ENCODE peak calls at places on chromosomes 3 and 15, in four cellular contexts. One of them, this sample, is unnamed.
A peak's percentile ranks its signal among the peaks of the same experiment; 100 is the strongest.

GRCh38 chr3:137709011-137709601 is 55.0 kb upstream of the SOX14 start:
- DNase-seq in DND-41: no peak
- DNase-seq in GM06990: no peak
- DNase-seq in right cardiac atrium: no peak
- DNase-seq in this sample: no peak

GRCh38 chr15:63663906-63664305 is 66.7 kb downstream of the FBXL22 start:
- DNase-seq in DND-41: no peak
- DNase-seq in GM06990: no peak
- DNase-seq in right cardiac atrium: no peak
- DNase-seq in this sample: no peak

GRCh38 chr3:38563070-38563901 is 67.1 kb downstream of the EXOG start:
- DNase-seq in DND-41: no peak
- DNase-seq in right cardiac atrium: no peak
- DNase-seq in GM06990: no peak
- DNase-seq in this sample: peak; percentile 28

GRCh38 chr3:120432105-120432860 is 18.5 kb downstream of the FSTL1 start:
- DNase-seq in DND-41: no peak
- DNase-seq in GM06990: no peak
- DNase-seq in right cardiac atrium: peak; percentile 52
- DNase-seq in this sample: no peak

GRCh38 chr3:112555535-112556170 is 6.1 kb downstream of the ATG3 start:
- DNase-seq in right cardiac atrium: no peak
- DNase-seq in DND-41: no peak
- DNase-seq in GM06990: no peak
- DNase-seq in this sample: no peak

GRCh38 chr3:123151251-123151705 is 50.5 kb upstream of the SEC22A start:
- DNase-seq in GM06990: no peak
- DNase-seq in right cardiac atrium: no peak
- DNase-seq in DND-41: no peak
- DNase-seq in this sample: no peak

GRCh38 chr3:195040773-195041520 is 230.0 kb downstream of the XXYLT1 start:
- DNase-seq in GM06990: no peak
- DNase-seq in right cardiac atrium: no peak
- DNase-seq in DND-41: peak; percentile 32
- DNase-seq in this sample: no peak

GRCh38 chr3:41684802-41685740 is 276.8 kb downstream of the ULK4 start:
- DNase-seq in DND-41: no peak
- DNase-seq in right cardiac atrium: no peak
- DNase-seq in GM06990: no peak
- DNase-seq in this sample: no peak

GRCh38 chr3:153972862-153973261 is 148.3 kb upstream of the ARHGEF26 start:
- DNase-seq in DND-41: no peak
- DNase-seq in right cardiac atrium: no peak
- DNase-seq in GM06990: no peak
- DNase-seq in this sample: no peak

GRCh38 chr15:39153718-39154117 is 427.2 kb upstream of the THBS1 start:
- DNase-seq in DND-41: no peak
- DNase-seq in right cardiac atrium: no peak
- DNase-seq in GM06990: no peak
- DNase-seq in this sample: no peak

GRCh38 chr3:52359116-52359855 is 43.2 kb downstream of the DNAH1 start:
- DNase-seq in DND-41: no peak
- DNase-seq in right cardiac atrium: peak; percentile 25
- DNase-seq in GM06990: no peak
- DNase-seq in this sample: no peak

GRCh38 chr15:52783929-52784798 is 6.0 kb downstream of the ONECUT1 start:
- DNase-seq in right cardiac atrium: no peak
- DNase-seq in GM06990: peak; percentile 52
- DNase-seq in DND-41: no peak
- DNase-seq in this sample: no peak

GRCh38 chr15:47870956-47871625 is 153.8 kb downstream of the SEMA6D start:
- DNase-seq in GM06990: no peak
- DNase-seq in right cardiac atrium: no peak
- DNase-seq in DND-41: no peak
- DNase-seq in this sample: no peak

GRCh38 chr3:13120246-13120927 is 47.2 kb upstream of the IQSEC1 start:
- DNase-seq in GM06990: no peak
- DNase-seq in DND-41: no peak
- DNase-seq in right cardiac atrium: no peak
- DNase-seq in this sample: peak; percentile 30

GRCh38 chr15:97189152-97189551 is 771.4 kb upstream of the ARRDC4 start:
- DNase-seq in DND-41: no peak
- DNase-seq in right cardiac atrium: no peak
- DNase-seq in GM06990: no peak
- DNase-seq in this sample: no peak

GRCh38 chr3:111299070-111299672 is 227.6 kb downstream of the NECTIN3 start:
- DNase-seq in right cardiac atrium: no peak
- DNase-seq in DND-41: peak; percentile 48
- DNase-seq in GM06990: no peak
- DNase-seq in this sample: no peak

GRCh38 chr15:23035964-23036566 is 3.3 kb downstream of the TUBGCP5 start:
- DNase-seq in right cardiac atrium: no peak
- DNase-seq in DND-41: peak; percentile 58
- DNase-seq in GM06990: peak; percentile 27
- DNase-seq in this sample: no peak

GRCh38 chr3:60708191-60708975 is 542.9 kb downstream of the FHIT start:
- DNase-seq in DND-41: no peak
- DNase-seq in right cardiac atrium: no peak
- DNase-seq in GM06990: no peak
- DNase-seq in this sample: no peak

GRCh38 chr3:9732753-9733115 is 1.2 kb downstream of the BRPF1 start:
- DNase-seq in GM06990: no peak
- DNase-seq in right cardiac atrium: peak; percentile 67
- DNase-seq in DND-41: no peak
- DNase-seq in this sample: no peak

GRCh38 chr3:154745925-154746324 is 315.9 kb upstream of the GPR149 start:
- DNase-seq in right cardiac atrium: no peak
- DNase-seq in DND-41: no peak
- DNase-seq in GM06990: no peak
- DNase-seq in this sample: no peak

GRCh38 chr15:55694652-55695150 is 48.3 kb downstream of the PRTG start:
- DNase-seq in GM06990: peak; percentile 61
- DNase-seq in right cardiac atrium: no peak
- DNase-seq in DND-41: no peak
- DNase-seq in this sample: no peak

GRCh38 chr3:69144631-69145244 is 22.3 kb upstream of the LMOD3 start:
- DNase-seq in GM06990: no peak
- DNase-seq in right cardiac atrium: no peak
- DNase-seq in DND-41: peak; percentile 52
- DNase-seq in this sample: no peak

GRCh38 chr3:69143605-69144004 is 21.2 kb upstream of the LMOD3 start:
- DNase-seq in GM06990: no peak
- DNase-seq in DND-41: no peak
- DNase-seq in right cardiac atrium: no peak
- DNase-seq in this sample: no peak

GRCh38 chr3:69142090-69142489 is 19.7 kb upstream of the LMOD3 start:
- DNase-seq in right cardiac atrium: no peak
- DNase-seq in DND-41: no peak
- DNase-seq in GM06990: no peak
- DNase-seq in this sample: no peak

GRCh38 chr3:69143055-69143454 is 20.7 kb upstream of the LMOD3 start:
- DNase-seq in GM06990: no peak
- DNase-seq in right cardiac atrium: no peak
- DNase-seq in DND-41: no peak
- DNase-seq in this sample: no peak

GRCh38 chr3:69141313-69141712 is 18.9 kb upstream of the LMOD3 start:
- DNase-seq in right cardiac atrium: no peak
- DNase-seq in DND-41: no peak
- DNase-seq in GM06990: no peak
- DNase-seq in this sample: no peak
- H3K27me3 ChIP-seq in right cardiac atrium: no peaks in the 10 kb centered on the region
- H3K27me3 ChIP-seq in DND-41: peaks cover 8% of the 10 kb centered on the region
- H3K27me3 ChIP-seq in GM06990: peaks cover 3% of the 10 kb centered on the region
- H3K27me3 ChIP-seq in this sample: no peaks in the 10 kb centered on the region

DNA sequence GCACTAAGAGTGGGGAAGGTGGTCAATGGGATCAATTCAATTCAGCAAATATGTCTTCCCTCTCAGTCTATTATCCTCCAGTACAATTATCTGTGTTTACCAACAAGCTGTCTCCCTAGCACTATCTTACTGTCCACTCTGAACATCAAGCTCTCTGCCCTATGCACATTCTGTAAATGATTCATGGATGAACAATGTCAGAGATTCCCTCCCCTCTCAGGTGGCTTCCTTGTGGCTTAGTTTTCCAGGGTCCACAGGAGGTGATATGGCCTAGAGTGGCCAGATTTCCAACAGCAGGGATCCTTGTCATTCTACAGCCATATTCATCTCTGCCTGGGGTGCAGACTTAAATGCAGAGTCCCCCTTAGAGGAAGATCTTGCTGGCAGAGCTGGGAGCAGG is 225.1 kb downstream of the UACA start:
- DNase-seq in GM06990: no peak
- DNase-seq in DND-41: no peak
- DNase-seq in right cardiac atrium: no peak
- DNase-seq in this sample: no peak
- H3K27me3 ChIP-seq in GM06990: no peaks in the 10 kb centered on the region
- H3K27me3 ChIP-seq in DND-41: no peaks in the 10 kb centered on the region
- H3K27me3 ChIP-seq in right cardiac atrium: no peaks in the 10 kb centered on the region
- H3K27me3 ChIP-seq in this sample: peaks cover 3% of the 10 kb centered on the region

DNA sequence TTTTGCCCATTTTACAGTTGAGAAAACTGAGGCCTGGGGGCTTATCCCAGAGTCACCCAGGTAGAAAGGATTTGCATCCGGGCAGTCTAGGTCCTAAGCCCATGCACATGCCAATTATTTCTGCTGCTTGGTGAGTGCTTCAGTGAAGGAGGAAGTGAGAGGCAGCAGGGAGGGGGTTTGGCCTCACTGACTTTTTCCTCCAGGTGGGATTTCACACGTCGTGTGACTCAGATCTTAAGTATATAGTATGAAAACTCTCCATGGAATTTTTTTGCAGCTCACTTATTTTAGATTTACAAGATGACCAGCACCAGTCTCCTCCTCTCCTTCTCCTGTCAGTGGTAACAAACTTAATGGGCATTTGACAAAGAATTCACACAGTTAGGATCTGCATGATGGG is 4.6 kb downstream of the ITGA11 start:
- DNase-seq in GM06990: no peak
- DNase-seq in DND-41: no peak
- DNase-seq in right cardiac atrium: no peak
- DNase-seq in this sample: no peak
- H3K27me3 ChIP-seq in GM06990: peaks cover 3% of the 10 kb centered on the region
- H3K27me3 ChIP-seq in DND-41: no peaks in the 10 kb centered on the region
- H3K27me3 ChIP-seq in right cardiac atrium: no peaks in the 10 kb centered on the region
- H3K27me3 ChIP-seq in this sample: peaks cover 24% of the 10 kb centered on the region

DNA sequence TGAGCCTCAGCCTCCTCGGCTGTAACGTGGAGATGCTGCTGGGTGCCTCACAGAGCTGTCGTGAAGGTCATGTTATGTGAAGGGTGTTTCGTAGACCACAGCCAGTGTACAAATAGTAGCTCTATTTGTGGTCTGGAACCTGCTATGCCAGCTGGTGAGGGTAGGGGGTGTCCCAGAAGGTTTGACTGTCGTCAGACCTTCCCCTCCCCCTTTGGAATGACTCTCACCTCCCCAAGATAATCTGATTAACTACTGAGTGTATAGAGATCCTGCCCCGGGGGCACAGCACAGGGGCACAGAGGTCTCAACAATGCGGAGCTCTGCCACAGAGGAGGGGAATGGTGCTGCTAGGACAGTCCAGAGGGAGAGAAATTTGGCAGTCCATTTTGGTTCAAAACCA is 20.5 kb downstream of the FGD5 start:
- DNase-seq in GM06990: no peak
- DNase-seq in right cardiac atrium: no peak
- DNase-seq in DND-41: peak; percentile 45
- DNase-seq in this sample: no peak
- H3K27me3 ChIP-seq in GM06990: peaks cover under 1% of the 10 kb centered on the region
- H3K27me3 ChIP-seq in right cardiac atrium: no peaks in the 10 kb centered on the region
- H3K27me3 ChIP-seq in DND-41: peaks cover under 1% of the 10 kb centered on the region
- H3K27me3 ChIP-seq in this sample: no peaks in the 10 kb centered on the region

GRCh38 chr3:128481438-128481942 is 11.5 kb downstream of the GATA2 start:
- DNase-seq in GM06990: no peak
- DNase-seq in right cardiac atrium: peak; percentile 90
- DNase-seq in DND-41: no peak
- DNase-seq in this sample: peak; percentile 52
- H3K27me3 ChIP-seq in GM06990: peaks cover 2% of the 10 kb centered on the region
- H3K27me3 ChIP-seq in right cardiac atrium: no peaks in the 10 kb centered on the region
- H3K27me3 ChIP-seq in DND-41: peaks cover 47% of the 10 kb centered on the region
- H3K27me3 ChIP-seq in this sample: peaks cover 71% of the 10 kb centered on the region

GRCh38 chr3:152031321-152031720 is 157.9 kb downstream of the SUCNR1 start:
- DNase-seq in GM06990: no peak
- DNase-seq in DND-41: no peak
- DNase-seq in right cardiac atrium: no peak
- DNase-seq in this sample: no peak
- H3K27me3 ChIP-seq in GM06990: no peaks in the 10 kb centered on the region
- H3K27me3 ChIP-seq in DND-41: no peaks in the 10 kb centered on the region
- H3K27me3 ChIP-seq in right cardiac atrium: no peaks in the 10 kb centered on the region
- H3K27me3 ChIP-seq in this sample: no peaks in the 10 kb centered on the region

GRCh38 chr3:180700941-180701340 is 21.7 kb upstream of the CCDC39 start:
- DNase-seq in right cardiac atrium: no peak
- DNase-seq in DND-41: no peak
- DNase-seq in GM06990: no peak
- DNase-seq in this sample: no peak

GRCh38 chr3:180704532-180704931 is 25.2 kb upstream of the CCDC39 start:
- DNase-seq in GM06990: no peak
- DNase-seq in DND-41: no peak
- DNase-seq in right cardiac atrium: no peak
- DNase-seq in this sample: no peak

GRCh38 chr3:180707921-180708320 is 28.6 kb upstream of the CCDC39 start:
- DNase-seq in DND-41: no peak
- DNase-seq in right cardiac atrium: no peak
- DNase-seq in GM06990: no peak
- DNase-seq in this sample: no peak

GRCh38 chr3:180705619-180706018 is 26.3 kb upstream of the CCDC39 start:
- DNase-seq in DND-41: no peak
- DNase-seq in GM06990: no peak
- DNase-seq in right cardiac atrium: no peak
- DNase-seq in this sample: no peak
- H3K27me3 ChIP-seq in DND-41: no peaks in the 10 kb centered on the region
- H3K27me3 ChIP-seq in GM06990: no peaks in the 10 kb centered on the region
- H3K27me3 ChIP-seq in right cardiac atrium: no peaks in the 10 kb centered on the region
- H3K27me3 ChIP-seq in this sample: no peaks in the 10 kb centered on the region

This sample was measured in lower lobe of right lung.